ENCODE peak calls at places on chromosomes 6 and 20, in seven cellular contexts. M is ovary; L is CD8-positive, alpha-beta memory T cell; P is SK-N-SH; U is SK-N-MC; X is aorta; R is PC-3. Q is an unnamed sample. For H3K9me3, the result is how much of the 10 kb centered on the place peaks cover.

GRCh38 chr6:93040375-93040774 is 379.0 kb downstream of the EPHA7 start:
- DNase-seq in M (no peak), L (no peak), P (no peak), U (no peak), X (no peak), R (peak), Q (no peak)

GRCh38 chr6:15945593-15946159 is 183.2 kb upstream of the MYLIP start:
- DNase-seq in M (no peak), L (no peak), P (no peak), U (no peak), X (no peak), R (peak), Q (peak)

GRCh38 chr20:51767018-51767866 is 948 bp downstream of the ATP9A start:
- DNase-seq in M (peak), L (peak), P (peak), U (no peak), X (peak), R (peak), Q (peak)

GRCh38 chr6:138454976-138455706 is 44.2 kb downstream of the NHSL1 start:
- DNase-seq in M (no peak), L (peak), P (no peak), U (no peak), X (no peak), R (peak), Q (no peak)

GRCh38 chr6:1426416-1426815 is 37.0 kb downstream of the FOXF2 start:
- DNase-seq in M (no peak), L (no peak), P (no peak), U (no peak), X (no peak), R (no peak), Q (no peak)

GRCh38 chr6:138523347-138524210 is 24.3 kb upstream of the NHSL1 start:
- DNase-seq in M (no peak), L (no peak), P (no peak), U (no peak), X (no peak), R (peak), Q (no peak)

GRCh38 chr20:58630063-58630462 is 21.0 kb upstream of the STX16 start:
- DNase-seq in M (no peak), L (no peak), P (no peak), U (no peak), X (peak), R (peak), Q (no peak)

GRCh38 chr6:147715035-147715434 is 206.5 kb downstream of the SAMD5 start:
- DNase-seq in M (no peak), L (no peak), P (no peak), U (no peak), X (no peak), R (no peak), Q (no peak)

GRCh38 chr6:163860194-163861081 is 445.9 kb downstream of the QKI start:
- DNase-seq in M (no peak), L (no peak), P (peak), U (no peak), X (no peak), R (no peak), Q (peak)

GRCh38 chr20:62804632-62805364 is at the start of gene OGFR:
- DNase-seq in M (peak), L (peak), P (peak), U (no peak), X (peak), R (peak), Q (peak)

GRCh38 chr6:25337431-25337830 is 58.3 kb downstream of the CARMIL1 start:
- DNase-seq in M (no peak), L (no peak), P (no peak), U (no peak), X (no peak), R (no peak), Q (no peak)

GRCh38 chr6:17964633-17965032 is 22.8 kb downstream of the KIF13A start:
- DNase-seq in M (no peak), L (no peak), P (no peak), U (no peak), X (no peak), R (no peak), Q (no peak)

GRCh38 chr6:23983691-23984090 is 142.3 kb upstream of the NRSN1 start:
- DNase-seq in M (no peak), L (no peak), P (no peak), U (no peak), X (no peak), R (no peak), Q (no peak)

GRCh38 chr6:20366082-20366834 is 35.4 kb upstream of the E2F3 start:
- DNase-seq in M (no peak), L (peak), P (no peak), U (peak), X (no peak), R (no peak), Q (no peak)

GRCh38 chr6:67881706-67882065 is 753.4 kb upstream of the ADGRB3 start:
- DNase-seq in M (no peak), L (no peak), P (no peak), U (no peak), X (no peak), R (no peak), Q (no peak)
- H3K9me3 ChIP-seq in M (under half), L (under half), P (under half), U (under half), X (under half), R (under half), Q (under half)

GRCh38 chr6:37047933-37048850 is 42.7 kb downstream of the FGD2 start:
- DNase-seq in M (no peak), L (no peak), P (no peak), U (no peak), X (no peak), R (no peak), Q (no peak)
- H3K27ac ChIP-seq in M (no peak), L (peak), P (no peak), U (no peak), X (no peak), R (no peak), Q (no peak)

GRCh38 chr20:55830124-55830828 is 175.0 kb downstream of the CBLN4 start:
- DNase-seq in M (no peak), L (no peak), P (no peak), U (no peak), X (no peak), R (no peak), Q (no peak)
- H3K9me3 ChIP-seq in M (under half), L (under half), P (under half), U (under half), X (under half), R (under half), Q (under half)

GRCh38 chr6:42819803-42820508 is 38.1 kb downstream of the BICRAL start:
- DNase-seq in M (no peak), L (no peak), P (peak), U (no peak), X (no peak), R (no peak), Q (no peak)
- H3K27ac ChIP-seq in M (no peak), L (no peak), P (no peak), U (no peak), X (peak), R (no peak), Q (no peak)

GRCh38 chr6:169388767-169389166 is 135.1 kb upstream of the THBS2 start:
- DNase-seq in M (no peak), L (no peak), P (no peak), U (no peak), X (peak), R (no peak), Q (no peak)
- H3K9me3 ChIP-seq in M (under half), L (under half), P (under half), U (under half), X (under half), R (under half), Q (under half)

GRCh38 chr20:23120261-23120660 is 34.1 kb upstream of the CD93 start:
- DNase-seq in M (no peak), L (no peak), P (no peak), U (no peak), X (peak), R (no peak), Q (no peak)
- H3K27ac ChIP-seq in M (no peak), L (no peak), P (no peak), U (no peak), X (no peak), R (no peak), Q (no peak)

GRCh38 chr20:59777814-59778575 is 155.4 kb downstream of the SYCP2 start:
- DNase-seq in M (no peak), L (no peak), P (no peak), U (no peak), X (peak), R (no peak), Q (no peak)
- H3K9me3 ChIP-seq in M (under half), L (under half), P (under half), U (under half), X (under half), R (under half), Q (under half)

DNA sequence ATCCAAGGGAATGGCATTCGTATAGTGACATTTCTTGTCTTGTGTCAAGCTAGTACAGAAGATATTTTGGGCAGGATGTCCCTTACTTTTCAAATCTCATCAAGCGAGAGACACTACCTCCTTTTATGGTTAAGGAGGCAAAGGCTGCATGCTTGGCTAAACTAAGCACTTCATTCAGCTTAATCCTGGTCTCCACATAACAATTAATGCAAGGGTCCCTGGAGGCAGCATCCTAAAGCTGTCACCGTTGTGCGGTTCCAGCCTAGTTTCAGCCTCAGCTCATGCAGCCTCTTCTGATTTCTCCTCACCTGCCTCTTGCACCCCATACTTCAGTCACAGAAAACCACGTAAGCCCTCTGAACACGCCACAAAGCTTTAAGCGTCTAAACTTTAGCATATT is 67.1 kb upstream of the SLC22A23 start:
- DNase-seq in M (no peak), L (no peak), P (no peak), U (no peak), X (no peak), R (no peak), Q (peak)
- H3K27ac ChIP-seq in M (no peak), L (no peak), P (no peak), U (no peak), X (no peak), R (no peak), Q (no peak)

GRCh38 chr6:14897836-14898235 is 348.0 kb upstream of the JARID2 start:
- DNase-seq in M (no peak), L (no peak), P (no peak), U (no peak), X (no peak), R (no peak), Q (no peak)

GRCh38 chr6:14894105-14894504 is 351.8 kb upstream of the JARID2 start:
- DNase-seq in M (no peak), L (no peak), P (no peak), U (no peak), X (no peak), R (no peak), Q (no peak)

GRCh38 chr6:14900919-14901318 is 344.9 kb upstream of the JARID2 start:
- DNase-seq in M (no peak), L (no peak), P (no peak), U (no peak), X (no peak), R (no peak), Q (no peak)

GRCh38 chr6:14896475-14896874 is 349.4 kb upstream of the JARID2 start:
- DNase-seq in M (no peak), L (no peak), P (no peak), U (no peak), X (no peak), R (no peak), Q (no peak)
- H3K9me3 ChIP-seq in M (under half), L (under half), P (under half), U (under half), X (under half), R (under half), Q (under half)

DNA sequence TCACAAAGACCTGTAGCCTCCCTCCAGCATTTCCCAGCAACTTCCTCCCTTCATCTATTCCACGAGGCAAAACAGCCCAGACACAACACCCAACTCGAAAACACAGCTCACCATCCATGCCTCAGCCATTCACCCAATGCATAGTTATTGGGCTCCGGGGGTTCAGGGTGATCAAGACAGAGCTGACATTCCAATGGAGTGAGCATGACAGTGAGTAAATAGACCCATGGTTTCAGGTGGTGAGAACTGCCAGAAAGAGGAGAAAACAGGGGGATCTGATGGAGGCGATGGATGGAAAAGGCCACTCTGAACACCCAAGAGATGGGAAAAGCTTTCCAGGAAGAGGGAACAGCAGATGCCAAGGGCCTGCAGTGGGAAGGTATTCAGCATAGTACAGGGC is 5.9 kb downstream of the CASS4 start:
- DNase-seq in M (no peak), L (no peak), P (no peak), U (no peak), X (no peak), R (peak), Q (no peak)
- H3K27ac ChIP-seq in M (no peak), L (peak), P (no peak), U (no peak), X (no peak), R (no peak), Q (no peak)